ENCODE peak calls at places on chromosomes 1 and 21, in ten cellular contexts. One of them, this sample, is unnamed.

GRCh38 chr1:13583592-13583963 is at the start of gene PDPN:
- DNase-seq in GM23338: peak; percentile 89
- DNase-seq in neural progenitor cell: peak; percentile 86
- DNase-seq in SK-N-SH: no peak
- DNase-seq in H1: peak; percentile 39
- DNase-seq in MM.1S: no peak
- DNase-seq in GM23248: peak; percentile 44
- DNase-seq in fibroblast of lung: peak; percentile 75
- DNase-seq in HepG2: no peak
- DNase-seq in K562: no peak
- DNase-seq in this sample: no peak

GRCh38 chr1:206029484-206029883 is 5.8 kb upstream of the CTSE start:
- DNase-seq in GM23338: no peak
- DNase-seq in neural progenitor cell: no peak
- DNase-seq in SK-N-SH: no peak
- DNase-seq in H1: no peak
- DNase-seq in MM.1S: no peak
- DNase-seq in GM23248: peak; percentile 76
- DNase-seq in fibroblast of lung: peak; percentile 50
- DNase-seq in HepG2: no peak
- DNase-seq in K562: no peak
- DNase-seq in this sample: no peak

GRCh38 chr1:84582802-84583587 is 8.8 kb upstream of the CTBS start:
- DNase-seq in GM23338: no peak
- DNase-seq in neural progenitor cell: peak; percentile 85
- DNase-seq in SK-N-SH: peak; percentile 46
- DNase-seq in H1: no peak
- DNase-seq in MM.1S: peak; percentile 75
- DNase-seq in GM23248: no peak
- DNase-seq in fibroblast of lung: peak; percentile 49
- DNase-seq in HepG2: peak; percentile 37
- DNase-seq in K562: no peak
- DNase-seq in this sample: no peak

GRCh38 chr1:20988030-20988825 is 188.5 kb downstream of the EIF4G3 start:
- DNase-seq in GM23338: no peak
- DNase-seq in neural progenitor cell: no peak
- DNase-seq in SK-N-SH: no peak
- DNase-seq in H1: no peak
- DNase-seq in MM.1S: no peak
- DNase-seq in GM23248: no peak
- DNase-seq in fibroblast of lung: peak; percentile 14
- DNase-seq in HepG2: no peak
- DNase-seq in K562: no peak
- DNase-seq in this sample: no peak

GRCh38 chr21:42476493-42477342 is 19.3 kb downstream of the RSPH1 start:
- DNase-seq in GM23338: no peak
- DNase-seq in neural progenitor cell: no peak
- DNase-seq in SK-N-SH: no peak
- DNase-seq in H1: no peak
- DNase-seq in MM.1S: no peak
- DNase-seq in GM23248: no peak
- DNase-seq in fibroblast of lung: no peak
- DNase-seq in HepG2: no peak
- DNase-seq in K562: no peak
- DNase-seq in this sample: no peak

GRCh38 chr21:42236693-42237092 is 17.8 kb downstream of the ABCG1 start:
- DNase-seq in GM23338: no peak
- DNase-seq in neural progenitor cell: no peak
- DNase-seq in SK-N-SH: no peak
- DNase-seq in H1: no peak
- DNase-seq in MM.1S: peak; percentile 26
- DNase-seq in GM23248: no peak
- DNase-seq in fibroblast of lung: no peak
- DNase-seq in HepG2: no peak
- DNase-seq in K562: no peak
- DNase-seq in this sample: no peak

GRCh38 chr21:31945576-31945975 is 72.8 kb downstream of the HUNK start:
- DNase-seq in GM23338: no peak
- DNase-seq in neural progenitor cell: no peak
- DNase-seq in SK-N-SH: no peak
- DNase-seq in H1: no peak
- DNase-seq in MM.1S: no peak
- DNase-seq in GM23248: peak; percentile 81
- DNase-seq in fibroblast of lung: peak; percentile 65
- DNase-seq in HepG2: no peak
- DNase-seq in K562: no peak
- DNase-seq in this sample: no peak

GRCh38 chr1:206654826-206655225 is 19.5 kb downstream of the DYRK3 start:
- DNase-seq in GM23338: no peak
- DNase-seq in neural progenitor cell: no peak
- DNase-seq in SK-N-SH: no peak
- DNase-seq in H1: no peak
- DNase-seq in MM.1S: no peak
- DNase-seq in GM23248: no peak
- DNase-seq in fibroblast of lung: no peak
- DNase-seq in HepG2: no peak
- DNase-seq in K562: no peak
- DNase-seq in this sample: no peak

GRCh38 chr1:93623875-93624274 is 57.8 kb downstream of the BCAR3 start:
- DNase-seq in GM23338: no peak
- DNase-seq in neural progenitor cell: no peak
- DNase-seq in SK-N-SH: no peak
- DNase-seq in H1: no peak
- DNase-seq in MM.1S: no peak
- DNase-seq in GM23248: peak; percentile 90
- DNase-seq in fibroblast of lung: peak; percentile 88
- DNase-seq in HepG2: no peak
- DNase-seq in K562: no peak
- DNase-seq in this sample: peak; percentile 65

GRCh38 chr1:155858805-155859233 is 548 bp upstream of the SYT11 start:
- DNase-seq in GM23338: no peak
- DNase-seq in neural progenitor cell: no peak
- DNase-seq in SK-N-SH: no peak
- DNase-seq in H1: no peak
- DNase-seq in MM.1S: no peak
- DNase-seq in GM23248: peak; percentile 74
- DNase-seq in fibroblast of lung: no peak
- DNase-seq in HepG2: no peak
- DNase-seq in K562: no peak
- DNase-seq in this sample: peak; percentile 69

GRCh38 chr21:45491623-45492022 is 50.6 kb downstream of the SLC19A1 start:
- DNase-seq in GM23338: no peak
- DNase-seq in neural progenitor cell: no peak
- DNase-seq in SK-N-SH: no peak
- DNase-seq in H1: no peak
- DNase-seq in MM.1S: no peak
- DNase-seq in GM23248: no peak
- DNase-seq in fibroblast of lung: no peak
- DNase-seq in HepG2: no peak
- DNase-seq in K562: no peak
- DNase-seq in this sample: no peak

GRCh38 chr1:239823852-239824251 is 267.8 kb upstream of the FMN2 start:
- DNase-seq in GM23338: no peak
- DNase-seq in neural progenitor cell: no peak
- DNase-seq in SK-N-SH: no peak
- DNase-seq in H1: no peak
- DNase-seq in MM.1S: no peak
- DNase-seq in GM23248: no peak
- DNase-seq in fibroblast of lung: no peak
- DNase-seq in HepG2: no peak
- DNase-seq in K562: no peak
- DNase-seq in this sample: no peak

GRCh38 chr1:239831577-239832355 is 259.9 kb upstream of the FMN2 start:
- DNase-seq in GM23338: no peak
- DNase-seq in neural progenitor cell: no peak
- DNase-seq in SK-N-SH: peak; percentile 68
- DNase-seq in H1: no peak
- DNase-seq in MM.1S: no peak
- DNase-seq in GM23248: no peak
- DNase-seq in fibroblast of lung: no peak
- DNase-seq in HepG2: no peak
- DNase-seq in K562: no peak
- DNase-seq in this sample: no peak

GRCh38 chr1:239833709-239834108 is 258.0 kb upstream of the FMN2 start:
- DNase-seq in GM23338: no peak
- DNase-seq in neural progenitor cell: peak; percentile 23
- DNase-seq in SK-N-SH: no peak
- DNase-seq in H1: no peak
- DNase-seq in MM.1S: no peak
- DNase-seq in GM23248: no peak
- DNase-seq in fibroblast of lung: no peak
- DNase-seq in HepG2: no peak
- DNase-seq in K562: no peak
- DNase-seq in this sample: no peak

GRCh38 chr1:239826209-239826608 is 265.5 kb upstream of the FMN2 start:
- DNase-seq in GM23338: no peak
- DNase-seq in neural progenitor cell: no peak
- DNase-seq in SK-N-SH: no peak
- DNase-seq in H1: no peak
- DNase-seq in MM.1S: no peak
- DNase-seq in GM23248: no peak
- DNase-seq in fibroblast of lung: no peak
- DNase-seq in HepG2: no peak
- DNase-seq in K562: no peak
- DNase-seq in this sample: no peak

GRCh38 chr1:239829535-239829934 is 262.1 kb upstream of the FMN2 start:
- DNase-seq in GM23338: no peak
- DNase-seq in neural progenitor cell: no peak
- DNase-seq in SK-N-SH: no peak
- DNase-seq in H1: no peak
- DNase-seq in MM.1S: no peak
- DNase-seq in GM23248: no peak
- DNase-seq in fibroblast of lung: no peak
- DNase-seq in HepG2: no peak
- DNase-seq in K562: no peak
- DNase-seq in this sample: no peak
- H3K36me3 ChIP-seq in GM23338: no peaks in the 10 kb centered on the region
- H3K36me3 ChIP-seq in neural progenitor cell: no peaks in the 10 kb centered on the region
- H3K36me3 ChIP-seq in SK-N-SH: no peaks in the 10 kb centered on the region
- H3K36me3 ChIP-seq in H1: no peaks in the 10 kb centered on the region
- H3K36me3 ChIP-seq in MM.1S: no peaks in the 10 kb centered on the region
- H3K36me3 ChIP-seq in GM23248: no peaks in the 10 kb centered on the region
- H3K36me3 ChIP-seq in fibroblast of lung: no peaks in the 10 kb centered on the region
- H3K36me3 ChIP-seq in HepG2: no peaks in the 10 kb centered on the region
- H3K36me3 ChIP-seq in K562: no peaks in the 10 kb centered on the region
- H3K36me3 ChIP-seq in this sample: no peaks in the 10 kb centered on the region

GRCh38 chr1:57064379-57064778 is 98.6 kb upstream of the C8B start:
- DNase-seq in GM23338: no peak
- DNase-seq in neural progenitor cell: no peak
- DNase-seq in SK-N-SH: no peak
- DNase-seq in H1: no peak
- DNase-seq in MM.1S: no peak
- DNase-seq in GM23248: no peak
- DNase-seq in fibroblast of lung: no peak
- DNase-seq in HepG2: no peak
- DNase-seq in K562: no peak
- DNase-seq in this sample: no peak
- H3K27ac ChIP-seq in GM23338: no peak overlapping the region
- H3K27ac ChIP-seq in neural progenitor cell: no peak overlapping the region
- H3K27ac ChIP-seq in SK-N-SH: no peak overlapping the region
- H3K27ac ChIP-seq in H1: no peak overlapping the region
- H3K27ac ChIP-seq in MM.1S: no peak overlapping the region
- H3K27ac ChIP-seq in GM23248: no peak overlapping the region
- H3K27ac ChIP-seq in fibroblast of lung: no peak overlapping the region
- H3K27ac ChIP-seq in HepG2: no peak overlapping the region
- H3K27ac ChIP-seq in K562: no peak overlapping the region
- H3K27ac ChIP-seq in this sample: no peak overlapping the region

GRCh38 chr21:26199471-26199870 is 28.9 kb upstream of the APP start:
- DNase-seq in GM23338: no peak
- DNase-seq in neural progenitor cell: no peak
- DNase-seq in SK-N-SH: no peak
- DNase-seq in H1: no peak
- DNase-seq in MM.1S: no peak
- DNase-seq in GM23248: peak; percentile 79
- DNase-seq in fibroblast of lung: peak; percentile 81
- DNase-seq in HepG2: no peak
- DNase-seq in K562: no peak
- DNase-seq in this sample: no peak

GRCh38 chr21:26191609-26192008 is 21.0 kb upstream of the APP start:
- DNase-seq in GM23338: no peak
- DNase-seq in neural progenitor cell: no peak
- DNase-seq in SK-N-SH: no peak
- DNase-seq in H1: no peak
- DNase-seq in MM.1S: no peak
- DNase-seq in GM23248: no peak
- DNase-seq in fibroblast of lung: no peak
- DNase-seq in HepG2: no peak
- DNase-seq in K562: no peak
- DNase-seq in this sample: no peak

GRCh38 chr21:26194326-26194725 is 23.8 kb upstream of the APP start:
- DNase-seq in GM23338: no peak
- DNase-seq in neural progenitor cell: no peak
- DNase-seq in SK-N-SH: no peak
- DNase-seq in H1: no peak
- DNase-seq in MM.1S: no peak
- DNase-seq in GM23248: no peak
- DNase-seq in fibroblast of lung: peak; percentile 18
- DNase-seq in HepG2: no peak
- DNase-seq in K562: no peak
- DNase-seq in this sample: no peak

DNA sequence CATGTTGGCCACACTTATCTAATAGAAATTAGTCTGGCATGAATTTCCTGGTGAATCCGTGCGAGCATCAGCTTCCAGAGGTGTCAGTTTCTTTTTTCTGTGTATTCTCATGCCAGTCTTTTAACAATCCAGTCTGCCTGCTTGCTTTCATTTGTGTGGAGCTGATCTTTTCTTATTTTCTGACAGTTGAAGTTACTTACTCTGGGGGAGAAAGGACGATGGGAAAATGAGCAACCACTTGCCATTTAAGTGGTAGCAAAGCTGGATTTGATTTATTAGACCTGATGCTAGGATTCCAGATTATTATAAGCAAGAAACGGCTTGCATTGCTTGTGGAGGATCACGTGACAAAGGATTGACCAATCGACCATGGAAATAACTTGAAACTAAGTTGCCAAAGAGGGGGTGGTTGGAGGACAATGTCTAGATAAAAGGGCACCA is 24.3 kb upstream of the APP start:
- DNase-seq in GM23338: no peak
- DNase-seq in neural progenitor cell: no peak
- DNase-seq in SK-N-SH: no peak
- DNase-seq in H1: no peak
- DNase-seq in MM.1S: no peak
- DNase-seq in GM23248: peak; percentile 66
- DNase-seq in fibroblast of lung: no peak
- DNase-seq in HepG2: no peak
- DNase-seq in K562: no peak
- DNase-seq in this sample: no peak
- H2AFZ ChIP-seq in GM23338: peak overlapping the region; percentile 67
- H2AFZ ChIP-seq in neural progenitor cell: no peak overlapping the region
- H2AFZ ChIP-seq in SK-N-SH: no peak overlapping the region
- H2AFZ ChIP-seq in H1: no peak overlapping the region
- H2AFZ ChIP-seq in MM.1S: no peak overlapping the region
- H2AFZ ChIP-seq in GM23248: peak overlapping the region; percentile 64
- H2AFZ ChIP-seq in fibroblast of lung: no peak overlapping the region
- H2AFZ ChIP-seq in HepG2: no peak overlapping the region
- H2AFZ ChIP-seq in K562: no peak overlapping the region
- H2AFZ ChIP-seq in this sample: no peak overlapping the region

DNA sequence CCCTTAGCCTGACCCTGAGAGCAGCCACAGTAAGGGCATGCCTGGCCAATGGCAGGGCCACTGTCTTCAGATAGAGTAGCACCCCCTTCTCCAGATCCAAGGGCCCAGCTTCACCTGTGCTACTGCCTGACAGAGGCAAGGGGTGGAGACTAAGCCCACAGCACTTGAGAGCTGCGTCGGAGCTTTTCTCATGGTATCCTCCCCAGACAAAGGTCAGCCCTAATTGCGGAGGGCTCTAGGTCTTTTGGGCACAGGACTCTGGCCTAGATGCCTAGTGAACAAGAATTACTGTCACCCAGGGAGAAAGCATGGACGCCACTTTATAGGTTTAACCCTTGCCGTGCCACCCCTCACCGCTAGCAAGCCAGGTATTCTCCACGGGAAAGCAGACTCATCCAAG is 15.1 kb downstream of the KCNC4 start:
- DNase-seq in GM23338: no peak
- DNase-seq in neural progenitor cell: no peak
- DNase-seq in SK-N-SH: no peak
- DNase-seq in H1: no peak
- DNase-seq in MM.1S: no peak
- DNase-seq in GM23248: no peak
- DNase-seq in fibroblast of lung: no peak
- DNase-seq in HepG2: no peak
- DNase-seq in K562: no peak
- DNase-seq in this sample: no peak
- H3K36me3 ChIP-seq in GM23338: no peaks in the 10 kb centered on the region
- H3K36me3 ChIP-seq in neural progenitor cell: no peaks in the 10 kb centered on the region
- H3K36me3 ChIP-seq in SK-N-SH: no peaks in the 10 kb centered on the region
- H3K36me3 ChIP-seq in H1: no peaks in the 10 kb centered on the region
- H3K36me3 ChIP-seq in MM.1S: no peaks in the 10 kb centered on the region
- H3K36me3 ChIP-seq in GM23248: no peaks in the 10 kb centered on the region
- H3K36me3 ChIP-seq in fibroblast of lung: no peaks in the 10 kb centered on the region
- H3K36me3 ChIP-seq in HepG2: no peaks in the 10 kb centered on the region
- H3K36me3 ChIP-seq in K562: no peaks in the 10 kb centered on the region
- H3K36me3 ChIP-seq in this sample: no peaks in the 10 kb centered on the region